ENCODE peak calls at places on chromosomes 11 and 22, in four cellular contexts. U is GM12864, C is GM23338, L is AG04449. M is an unnamed sample.

GRCh38 chr11:58926695-58927094 is 12.6 kb upstream of the GLYATL1 start:
- DNase-seq in L (peak; percentile 59), C (no peak), U (no peak), M (no peak)

GRCh38 chr11:83836883-83837654 is 550.9 kb upstream of the CCDC90B start:
- DNase-seq in L (no peak), U (no peak), C (peak; percentile 90), M (no peak)

GRCh38 chr11:28559497-28559896 is 451.3 kb downstream of the METTL15 start:
- DNase-seq in C (peak; percentile 49), L (no peak), U (no peak), M (no peak)

GRCh38 chr11:95150977-95151684 is 61.5 kb downstream of the ENDOD1 start:
- DNase-seq in C (peak; percentile 98), U (peak; percentile 79), L (no peak), M (peak; percentile 60)

GRCh38 chr22:23220485-23221350 is 40.4 kb downstream of the BCR start:
- DNase-seq in U (peak; percentile 33), L (no peak), C (no peak), M (no peak)

GRCh38 chr11:34651551-34651950 is 30.7 kb downstream of the EHF start:
- DNase-seq in C (peak; percentile 47), L (no peak), U (no peak), M (no peak)

GRCh38 chr11:114091791-114092397 is 32.4 kb downstream of the ZBTB16 start:
- DNase-seq in U (no peak), C (no peak), L (no peak), M (no peak)

GRCh38 chr11:77186302-77186701 is 58.3 kb downstream of the MYO7A start:
- DNase-seq in C (no peak), L (no peak), U (no peak), M (no peak)

GRCh38 chr22:21980547-21980946 is 2.0 kb downstream of the TOP3B start:
- DNase-seq in C (no peak), U (no peak), L (no peak), M (no peak)

GRCh38 chr11:36452231-36452630 is 57.8 kb downstream of the TRAF6 start:
- DNase-seq in U (no peak), C (no peak), L (no peak), M (no peak)

GRCh38 chr11:2673871-2674471 is 25.8 kb downstream of the KCNQ1OT1 start:
- DNase-seq in L (no peak), C (no peak), U (no peak), M (no peak)

GRCh38 chr11:8932564-8933180 is at the start of gene C11orf16:
- DNase-seq in U (no peak), C (peak; percentile 67), L (no peak), M (no peak)

GRCh38 chr11:86670179-86670578 is 2.2 kb downstream of the ME3 start:
- DNase-seq in C (no peak), U (no peak), L (no peak), M (no peak)

GRCh38 chr11:71139516-71140205 is 112.7 kb downstream of the SHANK2 start:
- DNase-seq in C (no peak), U (no peak), L (no peak), M (no peak)

GRCh38 chr11:103326070-103326794 is 217.0 kb downstream of the DYNC2H1 start:
- DNase-seq in C (peak; percentile 89), U (peak; percentile 25), L (peak; percentile 33), M (peak; percentile 23)

GRCh38 chr11:79088967-79089366 is 351.9 kb downstream of the TENM4 start:
- DNase-seq in C (no peak), U (no peak), L (no peak), M (no peak)

GRCh38 chr11:910044-910588 is 494 bp downstream of the CHID1 start:
- DNase-seq in U (no peak), C (no peak), L (no peak), M (no peak)

GRCh38 chr11:40099391-40100169 is 1359.9 kb downstream of the LRRC4C start:
- DNase-seq in C (peak; percentile 16), U (no peak), L (no peak), M (no peak)

GRCh38 chr22:49237703-49238102 is 590.0 kb downstream of the BRD1 start:
- DNase-seq in L (no peak), U (no peak), C (no peak), M (no peak)

GRCh38 chr11:130781906-130782305 is 134.4 kb downstream of the SNX19 start:
- DNase-seq in L (no peak), U (no peak), C (no peak), M (no peak)

GRCh38 chr11:35316161-35316560 is 103.2 kb downstream of the SLC1A2 start:
- DNase-seq in L (no peak), C (no peak), U (no peak), M (no peak)

GRCh38 chr22:25900880-25901279 is 158.9 kb downstream of the MYO18B start:
- DNase-seq in L (no peak), C (peak; percentile 29), U (no peak), M (no peak)

GRCh38 chr11:26350002-26350401 is 18.1 kb downstream of the ANO3 start:
- DNase-seq in L (no peak), C (no peak), U (no peak), M (no peak)

GRCh38 chr11:126359431-126360048 is 4.1 kb downstream of the ST3GAL4 start:
- DNase-seq in C (no peak), U (no peak), L (no peak), M (peak; percentile 55)

GRCh38 chr22:20946080-20946986 is 20.7 kb upstream of the AIFM3 start:
- DNase-seq in U (no peak), C (no peak), L (no peak), M (no peak)

GRCh38 chr11:86952933-86953637 is 2.1 kb downstream of the FZD4 start:
- DNase-seq in U (no peak), C (peak; percentile 28), L (no peak), M (no peak)

GRCh38 chr22:50697667-50698506 is 25.3 kb downstream of the SHANK3 start:
- DNase-seq in U (no peak), C (no peak), L (no peak), M (no peak)
- H3K4me3 ChIP-seq in U (no peak overlapping the region), C (peak overlapping the region; percentile 47), L (peak overlapping the region; percentile 58), M (peak overlapping the region; percentile 56)

GRCh38 chr22:50531546-50532352 is 1.9 kb upstream of the TYMP start:
- DNase-seq in L (no peak), C (peak; percentile 76), U (no peak), M (no peak)
- H3K4me3 ChIP-seq in L (peak overlapping the region; percentile 44), C (peak overlapping the region; percentile 66), U (peak overlapping the region; percentile 63), M (peak overlapping the region; percentile 54)

GRCh38 chr22:42500164-42500835 is 19.3 kb downstream of the RRP7A start:
- DNase-seq in C (peak; percentile 94), U (peak; percentile 35), L (no peak), M (peak; percentile 6)

DNA sequence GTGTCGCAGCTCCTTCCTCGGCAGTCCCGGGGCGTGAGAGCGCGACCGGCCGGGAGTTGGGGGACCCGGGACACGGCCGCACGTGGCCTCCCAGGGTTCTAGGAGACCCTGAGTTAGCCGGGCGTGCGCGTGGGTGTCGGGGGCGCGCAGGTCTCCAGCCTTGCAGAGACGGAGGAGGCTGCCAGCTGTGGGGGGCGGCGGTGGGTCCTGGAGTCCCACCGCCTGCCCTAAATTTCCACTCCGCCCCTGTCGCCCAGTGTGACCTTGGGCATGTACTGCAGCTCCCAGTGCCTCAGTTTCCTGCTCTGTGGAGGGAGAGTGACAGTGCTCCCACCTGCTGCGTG is 18.8 kb downstream of the RRP7A start:
- DNase-seq in C (no peak), U (no peak), L (no peak), M (no peak)
- H3K4me3 ChIP-seq in C (peak overlapping the region; percentile 62), U (peak overlapping the region; percentile 17), L (peak overlapping the region; percentile 41), M (peak overlapping the region; percentile 37)

GRCh38 chr11:73310661-73311393 is 2.8 kb downstream of the ARHGEF17 start:
- DNase-seq in U (no peak), C (no peak), L (no peak), M (no peak)

GRCh38 chr11:73312036-73312435 is 4.0 kb downstream of the ARHGEF17 start:
- DNase-seq in C (no peak), L (no peak), U (no peak), M (no peak)

GRCh38 chr11:73310076-73310475 is 2.0 kb downstream of the ARHGEF17 start:
- DNase-seq in L (no peak), U (no peak), C (no peak), M (no peak)

GRCh38 chr11:73312806-73313403 is 4.8 kb downstream of the ARHGEF17 start:
- DNase-seq in U (no peak), L (no peak), C (no peak), M (no peak)

GRCh38 chr11:73311394-73311869 is 3.4 kb downstream of the ARHGEF17 start:
- DNase-seq in U (no peak), L (no peak), C (no peak), M (no peak)
- H3K4me3 ChIP-seq in U (no peak overlapping the region), L (peak overlapping the region; percentile 81), C (no peak overlapping the region), M (peak overlapping the region; percentile 39)

DNA sequence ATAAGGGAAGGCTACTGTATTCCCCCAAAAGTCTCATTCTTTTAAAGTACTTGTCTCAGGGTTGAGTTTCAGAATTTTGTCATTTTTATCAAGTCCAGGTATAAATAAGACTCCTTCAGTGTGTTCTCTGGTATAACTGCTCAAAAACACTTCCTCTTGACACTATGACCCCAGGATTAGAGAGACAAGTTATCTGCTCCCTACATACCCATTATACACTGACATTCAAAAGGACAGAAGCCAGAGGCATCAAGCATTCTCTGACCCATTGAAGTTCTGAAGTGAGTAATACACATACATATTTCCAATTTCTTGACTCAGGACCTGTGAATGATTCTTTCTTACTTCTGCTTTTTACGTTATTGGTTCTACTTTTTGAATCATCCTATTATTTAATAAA is 447.8 kb upstream of the CNTN5 start:
- DNase-seq in U (no peak), L (no peak), C (no peak), M (no peak)
- H3K4me3 ChIP-seq in U (no peak overlapping the region), L (no peak overlapping the region), C (no peak overlapping the region), M (no peak overlapping the region)

GRCh38 chr11:75492181-75492820 is 33.4 kb downstream of the GDPD5 start:
- DNase-seq in L (no peak), U (no peak), C (peak; percentile 57), M (no peak)
- H3K4me3 ChIP-seq in L (no peak overlapping the region), U (peak overlapping the region; percentile 37), C (no peak overlapping the region), M (no peak overlapping the region)

DNA sequence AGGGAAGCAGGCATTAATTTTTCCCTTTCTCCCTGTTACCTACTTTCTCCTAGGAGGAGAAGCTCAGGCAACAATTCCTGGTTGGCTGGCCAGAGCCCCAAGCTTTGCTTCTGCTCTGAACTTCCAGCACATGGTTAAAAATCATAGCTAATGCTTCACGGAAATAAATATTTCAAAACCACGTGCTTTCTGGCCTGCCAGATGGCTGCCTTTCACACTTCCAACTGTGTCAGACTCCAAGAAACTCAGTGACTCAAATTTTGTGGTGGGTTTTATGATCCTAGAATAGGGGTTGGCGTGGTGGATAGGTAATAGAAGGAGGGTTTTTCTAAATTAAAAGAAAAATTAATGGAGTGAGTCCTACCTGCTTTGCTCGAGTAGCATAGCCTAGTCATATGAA is 58.5 kb downstream of the SC5D start:
- DNase-seq in L (no peak), U (no peak), C (no peak), M (no peak)
- H3K4me3 ChIP-seq in L (no peak overlapping the region), U (no peak overlapping the region), C (no peak overlapping the region), M (no peak overlapping the region)

GRCh38 chr11:105609832-105610781 is at the start of gene GRIA4:
- DNase-seq in U (no peak), L (no peak), C (peak; percentile 74), M (no peak)

GRCh38 chr11:105611414-105611813 is 1.5 kb downstream of the GRIA4 start:
- DNase-seq in L (no peak), U (no peak), C (no peak), M (no peak)

GRCh38 chr11:105611837-105612480 is 2.1 kb downstream of the GRIA4 start:
- DNase-seq in U (no peak), C (peak; percentile 46), L (no peak), M (no peak)

GRCh38 chr11:105610796-105611361 is 1.0 kb downstream of the GRIA4 start:
- DNase-seq in U (no peak), L (no peak), C (no peak), M (no peak)

GRCh38 chr11:105609341-105609781 is 512 bp upstream of the GRIA4 start:
- DNase-seq in C (peak; percentile 77), U (no peak), L (no peak), M (no peak)
- H3K4me3 ChIP-seq in C (peak overlapping the region; percentile 73), U (no peak overlapping the region), L (no peak overlapping the region), M (no peak overlapping the region)

M was measured in skeletal muscle cell.